ENCODE peak calls at places on chromosomes 5 and 9, in four cellular contexts. G is activated CD8-positive, alpha-beta T cell treated with anti-CD3 and anti-CD28 coated beads, Interleukin-2, amount 10 ng/mL, durations not matched to agents 7 days and 5 days; B is right cardiac atrium; U is GM03348. R is an unnamed sample.

GRCh38 chr5:34563951-34564705 is 92.0 kb upstream of the RAI14 start:
- DNase-seq in G (no peak), B (peak; percentile 53), U (no peak), R (peak; percentile 30)

GRCh38 chr9:135907006-135907434 is 326 bp downstream of the CAMSAP1 start:
- DNase-seq in G (no peak), B (peak; percentile 76), U (no peak), R (no peak)

GRCh38 chr5:110651507-110651906 is 75.0 kb downstream of the TMEM232 start:
- DNase-seq in G (no peak), B (no peak), U (peak; percentile 15), R (no peak)

GRCh38 chr9:14790628-14791027 is 68.1 kb upstream of the CER1 start:
- DNase-seq in G (no peak), B (no peak), U (no peak), R (no peak)

GRCh38 chr5:73496984-73497457 is 1.2 kb upstream of the BTF3 start:
- DNase-seq in G (no peak), B (no peak), U (peak; percentile 59), R (peak; percentile 69)

GRCh38 chr9:105443121-105443520 is 4.7 kb upstream of the FSD1L start:
- DNase-seq in G (no peak), B (no peak), U (no peak), R (no peak)

GRCh38 chr9:90022474-90022873 is 417.7 kb downstream of the GADD45G start:
- DNase-seq in G (no peak), B (no peak), U (no peak), R (no peak)

GRCh38 chr5:115601709-115602584 is at the start of gene TICAM2:
- DNase-seq in G (peak; percentile 62), B (peak; percentile 88), U (peak; percentile 85), R (peak; percentile 75)

GRCh38 chr5:39157679-39158078 is 61.7 kb downstream of the FYB1 start:
- DNase-seq in G (no peak), B (no peak), U (no peak), R (no peak)

GRCh38 chr9:37602817-37603216 is 10.4 kb upstream of the TOMM5 start:
- DNase-seq in G (no peak), B (no peak), U (no peak), R (no peak)

GRCh38 chr5:1229822-1230221 is 4.6 kb downstream of the SLC6A18 start:
- DNase-seq in G (no peak), B (no peak), U (no peak), R (no peak)

GRCh38 chr9:130156672-130157071 is 15.5 kb upstream of the NCS1 start:
- DNase-seq in G (no peak), B (no peak), U (no peak), R (no peak)

GRCh38 chr5:120769291-120769872 is 305.3 kb downstream of the PRR16 start:
- DNase-seq in G (no peak), B (no peak), U (peak; percentile 4), R (peak; percentile 35)

GRCh38 chr9:101235105-101235866 is 149.5 kb downstream of the BAAT start:
- DNase-seq in G (no peak), B (no peak), U (peak; percentile 17), R (no peak)

GRCh38 chr5:123874600-123875201 is 362.7 kb downstream of the CSNK1G3 start:
- DNase-seq in G (no peak), B (no peak), U (peak; percentile 7), R (no peak)

GRCh38 chr9:116701940-116702642 is 15.0 kb downstream of the TRIM32 start:
- DNase-seq in G (no peak), B (no peak), U (no peak), R (no peak)

GRCh38 chr9:124284940-124285441 is 27.2 kb downstream of the NEK6 start:
- DNase-seq in G (no peak), B (peak; percentile 80), U (peak; percentile 48), R (no peak)

GRCh38 chr9:124126571-124127289 is 115.2 kb downstream of the LHX2 start:
- DNase-seq in G (peak; percentile 86), B (peak; percentile 82), U (peak; percentile 87), R (peak; percentile 49)

GRCh38 chr5:143890475-143890874 is 78.5 kb downstream of the HMHB1 start:
- DNase-seq in G (no peak), B (no peak), U (no peak), R (no peak)

GRCh38 chr9:23011669-23012068 is 565.0 kb downstream of the DMRTA1 start:
- DNase-seq in G (no peak), B (no peak), U (no peak), R (peak; percentile 32)

GRCh38 chr5:37576496-37576895 is 197.4 kb downstream of the WDR70 start:
- DNase-seq in G (no peak), B (no peak), U (no peak), R (no peak)

GRCh38 chr9:127049044-127049443 is 73.4 kb downstream of the ANGPTL2 start:
- DNase-seq in G (peak; percentile 48), B (no peak), U (peak; percentile 79), R (peak; percentile 87)

GRCh38 chr5:42268630-42269029 is 154.6 kb upstream of the GHR start:
- DNase-seq in G (no peak), B (no peak), U (no peak), R (no peak)

GRCh38 chr5:1048861-1049838 is 40.5 kb downstream of the NKD2 start:
- DNase-seq in G (no peak), B (peak; percentile 48), U (no peak), R (no peak)

GRCh38 chr5:180234271-180234670 is 25.3 kb upstream of the RASGEF1C start:
- DNase-seq in G (no peak), B (no peak), U (no peak), R (no peak)

GRCh38 chr9:93093449-93094293 is 2.3 kb upstream of the CARD19 start:
- DNase-seq in G (no peak), B (no peak), U (no peak), R (no peak)

GRCh38 chr5:131671994-131672655 is 37.1 kb upstream of the RAPGEF6 start:
- DNase-seq in G (no peak), B (no peak), U (peak; percentile 72), R (peak; percentile 84)

GRCh38 chr5:138824516-138824915 is 50.6 kb downstream of the LRRTM2 start:
- DNase-seq in G (no peak), B (peak; percentile 55), U (no peak), R (no peak)

GRCh38 chr5:118946138-118946537 is 42.2 kb downstream of the DTWD2 start:
- DNase-seq in G (no peak), B (no peak), U (no peak), R (no peak)

GRCh38 chr9:89139450-89139849 is 39.2 kb downstream of the SHC3 start:
- DNase-seq in G (no peak), B (no peak), U (no peak), R (no peak)

GRCh38 chr5:150945501-150945900 is 40.7 kb upstream of the ZNF300 start:
- DNase-seq in G (no peak), B (no peak), U (no peak), R (no peak)

GRCh38 chr5:127892467-127893207 is 189.4 kb downstream of the CCDC192 start:
- DNase-seq in G (no peak), B (no peak), U (peak; percentile 24), R (no peak)

GRCh38 chr9:136943291-136944093 is 1.0 kb downstream of the FBXW5 start:
- DNase-seq in G (peak; percentile 65), B (no peak), U (no peak), R (peak; percentile 19)

GRCh38 chr9:22046243-22046642 is 37.1 kb upstream of the CDKN2B start:
- DNase-seq in G (no peak), B (no peak), U (no peak), R (no peak)

GRCh38 chr5:175750476-175751080 is 92.7 kb downstream of the HRH2 start:
- DNase-seq in G (no peak), B (no peak), U (no peak), R (no peak)

GRCh38 chr9:132818588-132818987 is 59.5 kb downstream of the AK8 start:
- DNase-seq in G (no peak), B (no peak), U (no peak), R (no peak)

GRCh38 chr9:13274901-13275641 is 4.4 kb downstream of the MPDZ start:
- DNase-seq in G (no peak), B (no peak), U (peak; percentile 41), R (peak; percentile 65)

GRCh38 chr5:140926211-140926902 is at the start of gene PCDHAC1:
- DNase-seq in G (no peak), B (peak; percentile 87), U (peak; percentile 63), R (no peak)

R was measured in HFFc6.